ENCODE peak calls at places on chromosomes 11 and 22, in nine cellular contexts. One of them, this sample, is unnamed.

GRCh38 chr11:96942855-96943254 is 553.0 kb downstream of the JRKL start:
- DNase-seq in thoracic aorta: no peak
- DNase-seq in type B pancreatic cell: no peak
- DNase-seq in CD4-positive, alpha-beta T cell: no peak
- DNase-seq in fibroblast of pulmonary artery: no peak
- DNase-seq in RWPE1: no peak
- DNase-seq in HFF-Myc: no peak
- DNase-seq in fibroblast of lung: no peak
- DNase-seq in stomach: no peak
- DNase-seq in this sample: no peak

GRCh38 chr11:134560566-134561347 is 148.7 kb upstream of the B3GAT1 start:
- DNase-seq in thoracic aorta: no peak
- DNase-seq in type B pancreatic cell: peak
- DNase-seq in CD4-positive, alpha-beta T cell: no peak
- DNase-seq in fibroblast of pulmonary artery: no peak
- DNase-seq in RWPE1: no peak
- DNase-seq in HFF-Myc: no peak
- DNase-seq in fibroblast of lung: no peak
- DNase-seq in stomach: no peak
- DNase-seq in this sample: no peak

GRCh38 chr11:63099555-63099954 is 44.5 kb downstream of the SLC22A24 start:
- DNase-seq in thoracic aorta: no peak
- DNase-seq in type B pancreatic cell: no peak
- DNase-seq in CD4-positive, alpha-beta T cell: no peak
- DNase-seq in fibroblast of pulmonary artery: peak
- DNase-seq in RWPE1: no peak
- DNase-seq in HFF-Myc: no peak
- DNase-seq in fibroblast of lung: no peak
- DNase-seq in stomach: no peak
- DNase-seq in this sample: no peak

GRCh38 chr11:27757953-27758352 is 57.7 kb upstream of the BDNF start:
- DNase-seq in thoracic aorta: no peak
- DNase-seq in type B pancreatic cell: no peak
- DNase-seq in CD4-positive, alpha-beta T cell: no peak
- DNase-seq in fibroblast of pulmonary artery: peak
- DNase-seq in RWPE1: peak
- DNase-seq in HFF-Myc: peak
- DNase-seq in fibroblast of lung: peak
- DNase-seq in stomach: no peak
- DNase-seq in this sample: no peak

GRCh38 chr11:11137339-11137738 is 215.7 kb downstream of the CSNK2A3 start:
- DNase-seq in thoracic aorta: no peak
- DNase-seq in type B pancreatic cell: no peak
- DNase-seq in CD4-positive, alpha-beta T cell: no peak
- DNase-seq in fibroblast of pulmonary artery: no peak
- DNase-seq in RWPE1: no peak
- DNase-seq in HFF-Myc: no peak
- DNase-seq in fibroblast of lung: no peak
- DNase-seq in stomach: no peak
- DNase-seq in this sample: no peak

GRCh38 chr22:46362221-46362933 is 26.9 kb downstream of the TRMU start:
- DNase-seq in thoracic aorta: no peak
- DNase-seq in type B pancreatic cell: no peak
- DNase-seq in CD4-positive, alpha-beta T cell: no peak
- DNase-seq in fibroblast of pulmonary artery: no peak
- DNase-seq in RWPE1: no peak
- DNase-seq in HFF-Myc: no peak
- DNase-seq in fibroblast of lung: peak
- DNase-seq in stomach: no peak
- DNase-seq in this sample: no peak

GRCh38 chr11:2221024-2221423 is 49.4 kb downstream of the ASCL2 start:
- DNase-seq in thoracic aorta: no peak
- DNase-seq in type B pancreatic cell: no peak
- DNase-seq in CD4-positive, alpha-beta T cell: no peak
- DNase-seq in fibroblast of pulmonary artery: no peak
- DNase-seq in RWPE1: no peak
- DNase-seq in HFF-Myc: no peak
- DNase-seq in fibroblast of lung: no peak
- DNase-seq in stomach: no peak
- DNase-seq in this sample: no peak

GRCh38 chr22:19974233-19974861 is 32.7 kb upstream of the TXNRD2 start:
- DNase-seq in thoracic aorta: no peak
- DNase-seq in type B pancreatic cell: no peak
- DNase-seq in CD4-positive, alpha-beta T cell: no peak
- DNase-seq in fibroblast of pulmonary artery: peak
- DNase-seq in RWPE1: no peak
- DNase-seq in HFF-Myc: no peak
- DNase-seq in fibroblast of lung: peak
- DNase-seq in stomach: peak
- DNase-seq in this sample: peak

GRCh38 chr11:74013141-74013540 is 4.3 kb upstream of the UCP3 start:
- DNase-seq in thoracic aorta: no peak
- DNase-seq in type B pancreatic cell: no peak
- DNase-seq in CD4-positive, alpha-beta T cell: no peak
- DNase-seq in fibroblast of pulmonary artery: no peak
- DNase-seq in RWPE1: no peak
- DNase-seq in HFF-Myc: no peak
- DNase-seq in fibroblast of lung: no peak
- DNase-seq in stomach: no peak
- DNase-seq in this sample: no peak

GRCh38 chr11:110148775-110149744 is 55.9 kb downstream of the ZC3H12C start:
- DNase-seq in thoracic aorta: no peak
- DNase-seq in type B pancreatic cell: no peak
- DNase-seq in CD4-positive, alpha-beta T cell: no peak
- DNase-seq in fibroblast of pulmonary artery: peak
- DNase-seq in RWPE1: peak
- DNase-seq in HFF-Myc: no peak
- DNase-seq in fibroblast of lung: peak
- DNase-seq in stomach: no peak
- DNase-seq in this sample: no peak

DNA sequence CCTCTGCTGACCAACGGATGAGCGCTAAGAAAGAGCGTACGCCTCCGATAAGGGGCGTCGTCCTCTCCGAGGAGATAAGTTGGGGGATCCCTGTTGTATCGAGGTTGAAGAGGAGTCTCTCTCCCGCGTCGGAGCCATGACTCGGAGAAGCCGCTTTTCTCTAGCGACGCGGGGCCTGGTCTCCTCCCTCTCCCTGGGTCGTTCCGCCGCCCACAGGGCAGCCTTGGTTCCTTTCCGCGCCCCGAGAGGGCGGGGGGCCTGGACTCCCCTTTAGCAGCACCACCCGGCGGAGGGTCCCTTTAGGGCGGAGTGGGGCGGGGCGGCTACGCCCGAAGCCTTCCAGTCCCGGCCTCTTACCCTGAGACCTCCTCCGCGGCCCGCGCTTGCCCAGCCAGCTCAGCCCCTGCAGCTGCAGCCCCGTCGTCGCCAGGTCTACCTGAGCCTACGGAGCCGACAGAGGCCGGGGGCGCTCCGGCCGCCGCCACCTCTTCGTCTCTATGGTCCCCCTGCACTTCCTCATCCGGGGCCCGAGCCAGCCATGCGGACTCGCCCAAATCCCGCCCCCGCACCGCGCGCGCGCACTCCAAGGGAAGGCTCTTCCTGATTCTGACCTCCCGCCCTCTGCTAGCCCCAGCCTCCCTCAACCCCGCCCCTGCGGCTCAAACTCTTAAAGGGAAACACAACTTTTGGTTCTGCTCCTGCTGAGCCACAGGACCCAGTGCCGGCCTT is at the start of gene PRR14L:
- DNase-seq in thoracic aorta: peak
- DNase-seq in type B pancreatic cell: peak
- DNase-seq in CD4-positive, alpha-beta T cell: peak
- DNase-seq in fibroblast of pulmonary artery: peak
- DNase-seq in RWPE1: peak
- DNase-seq in HFF-Myc: peak
- DNase-seq in fibroblast of lung: peak
- DNase-seq in stomach: peak
- DNase-seq in this sample: peak
- TF ChIP-seq CTCF in thoracic aorta: no peak
- TF ChIP-seq CTCF in type B pancreatic cell: no peak
- TF ChIP-seq CTCF in CD4-positive, alpha-beta T cell: no peak
- TF ChIP-seq CTCF in fibroblast of pulmonary artery: no peak
- TF ChIP-seq CTCF in RWPE1: no peak
- TF ChIP-seq CTCF in HFF-Myc: no peak
- TF ChIP-seq CTCF in fibroblast of lung: no peak
- TF ChIP-seq CTCF in stomach: no peak
- TF ChIP-seq CTCF in this sample: no peak

DNA sequence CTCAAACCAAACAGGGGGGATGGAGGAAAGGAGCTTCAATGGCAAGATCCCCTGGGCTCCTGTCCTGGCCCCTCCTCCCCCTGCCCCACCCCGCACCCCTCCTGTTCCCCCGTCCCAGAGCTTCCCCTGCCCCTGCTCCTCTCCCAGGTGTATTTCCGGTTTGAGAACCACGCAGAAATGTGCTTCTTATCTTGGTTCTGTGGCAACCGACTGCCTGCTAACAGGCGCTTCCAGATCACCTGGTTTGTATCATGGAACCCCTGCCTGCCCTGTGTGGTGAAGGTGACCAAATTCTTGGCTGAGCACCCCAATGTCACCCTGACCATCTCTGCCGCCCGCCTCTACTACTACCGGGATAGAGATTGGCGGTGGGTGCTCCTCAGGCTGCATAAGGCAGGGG is 4.0 kb downstream of the APOBEC3D start:
- DNase-seq in thoracic aorta: no peak
- DNase-seq in type B pancreatic cell: no peak
- DNase-seq in CD4-positive, alpha-beta T cell: peak
- DNase-seq in fibroblast of pulmonary artery: no peak
- DNase-seq in RWPE1: no peak
- DNase-seq in HFF-Myc: no peak
- DNase-seq in fibroblast of lung: no peak
- DNase-seq in stomach: no peak
- DNase-seq in this sample: no peak
- TF ChIP-seq CTCF in thoracic aorta: no peak
- TF ChIP-seq CTCF in type B pancreatic cell: no peak
- TF ChIP-seq CTCF in CD4-positive, alpha-beta T cell: no peak
- TF ChIP-seq CTCF in fibroblast of pulmonary artery: no peak
- TF ChIP-seq CTCF in RWPE1: no peak
- TF ChIP-seq CTCF in HFF-Myc: no peak
- TF ChIP-seq CTCF in fibroblast of lung: no peak
- TF ChIP-seq CTCF in stomach: no peak
- TF ChIP-seq CTCF in this sample: no peak

DNA sequence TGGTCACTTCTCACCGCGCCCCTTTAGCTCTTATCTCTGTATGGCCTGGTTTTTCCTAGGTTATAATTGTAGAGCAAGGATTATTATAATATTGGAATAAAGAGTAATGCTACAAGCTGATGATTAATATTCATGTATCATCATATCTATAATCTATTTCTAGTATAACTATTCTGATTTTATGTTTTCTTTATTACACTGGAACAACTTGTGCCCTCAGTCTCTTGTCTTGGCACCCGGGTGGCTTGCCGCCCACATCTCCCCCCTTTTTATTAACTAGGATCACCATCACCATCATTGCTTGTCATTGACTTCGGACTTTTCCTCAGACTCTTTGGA is 11.0 kb downstream of the OR52K1 start:
- DNase-seq in thoracic aorta: no peak
- DNase-seq in type B pancreatic cell: no peak
- DNase-seq in CD4-positive, alpha-beta T cell: no peak
- DNase-seq in fibroblast of pulmonary artery: no peak
- DNase-seq in RWPE1: no peak
- DNase-seq in HFF-Myc: no peak
- DNase-seq in fibroblast of lung: no peak
- DNase-seq in stomach: no peak
- DNase-seq in this sample: no peak
- TF ChIP-seq CTCF in thoracic aorta: no peak
- TF ChIP-seq CTCF in type B pancreatic cell: peak
- TF ChIP-seq CTCF in CD4-positive, alpha-beta T cell: peak
- TF ChIP-seq CTCF in fibroblast of pulmonary artery: no peak
- TF ChIP-seq CTCF in RWPE1: peak
- TF ChIP-seq CTCF in HFF-Myc: peak
- TF ChIP-seq CTCF in fibroblast of lung: no peak
- TF ChIP-seq CTCF in stomach: no peak
- TF ChIP-seq CTCF in this sample: no peak

GRCh38 chr11:116471608-116472007 is 301.2 kb downstream of the BUD13 start:
- DNase-seq in thoracic aorta: no peak
- DNase-seq in type B pancreatic cell: no peak
- DNase-seq in CD4-positive, alpha-beta T cell: no peak
- DNase-seq in fibroblast of pulmonary artery: peak
- DNase-seq in RWPE1: peak
- DNase-seq in HFF-Myc: peak
- DNase-seq in fibroblast of lung: peak
- DNase-seq in stomach: no peak
- DNase-seq in this sample: no peak

GRCh38 chr11:116473790-116474346 is 298.9 kb downstream of the BUD13 start:
- DNase-seq in thoracic aorta: no peak
- DNase-seq in type B pancreatic cell: no peak
- DNase-seq in CD4-positive, alpha-beta T cell: no peak
- DNase-seq in fibroblast of pulmonary artery: no peak
- DNase-seq in RWPE1: no peak
- DNase-seq in HFF-Myc: no peak
- DNase-seq in fibroblast of lung: no peak
- DNase-seq in stomach: no peak
- DNase-seq in this sample: no peak

GRCh38 chr11:116473236-116473769 is 299.5 kb downstream of the BUD13 start:
- DNase-seq in thoracic aorta: no peak
- DNase-seq in type B pancreatic cell: no peak
- DNase-seq in CD4-positive, alpha-beta T cell: no peak
- DNase-seq in fibroblast of pulmonary artery: no peak
- DNase-seq in RWPE1: no peak
- DNase-seq in HFF-Myc: no peak
- DNase-seq in fibroblast of lung: no peak
- DNase-seq in stomach: no peak
- DNase-seq in this sample: no peak

GRCh38 chr11:116467809-116468208 is 305.0 kb downstream of the BUD13 start:
- DNase-seq in thoracic aorta: no peak
- DNase-seq in type B pancreatic cell: no peak
- DNase-seq in CD4-positive, alpha-beta T cell: no peak
- DNase-seq in fibroblast of pulmonary artery: no peak
- DNase-seq in RWPE1: peak
- DNase-seq in HFF-Myc: no peak
- DNase-seq in fibroblast of lung: no peak
- DNase-seq in stomach: no peak
- DNase-seq in this sample: no peak

DNA sequence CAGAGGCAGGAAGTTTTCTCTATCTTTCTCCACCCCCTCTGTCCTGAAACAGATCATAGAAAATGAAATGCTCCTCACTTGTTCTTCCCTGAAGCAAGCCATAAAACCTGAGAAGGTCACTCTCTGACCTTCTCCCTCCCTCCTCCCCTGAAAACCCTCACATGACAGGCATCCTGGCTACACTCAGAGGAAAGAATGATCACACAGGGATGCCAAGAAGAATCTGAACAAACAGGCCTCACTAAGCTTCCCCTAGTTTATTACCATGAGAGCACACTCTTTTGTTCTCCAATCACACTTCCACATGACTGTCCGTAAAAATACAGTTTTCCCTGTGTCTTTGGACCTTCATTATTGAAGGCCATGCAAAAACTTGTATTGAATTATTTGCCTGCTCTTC is 300.1 kb downstream of the BUD13 start:
- DNase-seq in thoracic aorta: no peak
- DNase-seq in type B pancreatic cell: no peak
- DNase-seq in CD4-positive, alpha-beta T cell: no peak
- DNase-seq in fibroblast of pulmonary artery: no peak
- DNase-seq in RWPE1: no peak
- DNase-seq in HFF-Myc: no peak
- DNase-seq in fibroblast of lung: no peak
- DNase-seq in stomach: no peak
- DNase-seq in this sample: no peak
- TF ChIP-seq CTCF in thoracic aorta: no peak
- TF ChIP-seq CTCF in type B pancreatic cell: no peak
- TF ChIP-seq CTCF in CD4-positive, alpha-beta T cell: no peak
- TF ChIP-seq CTCF in fibroblast of pulmonary artery: no peak
- TF ChIP-seq CTCF in RWPE1: no peak
- TF ChIP-seq CTCF in HFF-Myc: no peak
- TF ChIP-seq CTCF in fibroblast of lung: no peak
- TF ChIP-seq CTCF in stomach: no peak
- TF ChIP-seq CTCF in this sample: no peak

GRCh38 chr22:41535244-41535643 is 9.0 kb downstream of the POLR3H start:
- DNase-seq in thoracic aorta: no peak
- DNase-seq in type B pancreatic cell: no peak
- DNase-seq in CD4-positive, alpha-beta T cell: no peak
- DNase-seq in fibroblast of pulmonary artery: no peak
- DNase-seq in RWPE1: no peak
- DNase-seq in HFF-Myc: no peak
- DNase-seq in fibroblast of lung: no peak
- DNase-seq in stomach: no peak
- DNase-seq in this sample: no peak
- TF ChIP-seq CTCF in thoracic aorta: no peak
- TF ChIP-seq CTCF in type B pancreatic cell: peak
- TF ChIP-seq CTCF in CD4-positive, alpha-beta T cell: no peak
- TF ChIP-seq CTCF in fibroblast of pulmonary artery: peak
- TF ChIP-seq CTCF in RWPE1: no peak
- TF ChIP-seq CTCF in HFF-Myc: peak
- TF ChIP-seq CTCF in fibroblast of lung: peak
- TF ChIP-seq CTCF in stomach: no peak
- TF ChIP-seq CTCF in this sample: peak